ENCODE peak calls at places on chromosomes 13 and 19, in nine cellular contexts. O is epithelial cell of esophagus, J is PC-9, W is colonic mucosa, U is mammary epithelial cell, K is lower leg skin, X is pancreas, B is esophagus muscularis mucosa, Y is IMR-90. Q is an unnamed sample.

GRCh38 chr19:14542721-14543328 is 13.4 kb downstream of the TECR start:
- DNase-seq in O (peak; percentile 92), W (no peak), U (peak; percentile 64), X (no peak), J (peak; percentile 56), Y (no peak), B (no peak), K (no peak), Q (peak; percentile 30)

GRCh38 chr19:54518844-54519243 is 16.2 kb downstream of the LAIR2 start:
- DNase-seq in U (peak; percentile 9), J (no peak), W (no peak), K (no peak), O (peak; percentile 2), Y (no peak), X (no peak), B (no peak), Q (no peak)

GRCh38 chr13:71610876-71611275 is 256.1 kb downstream of the DACH1 start:
- DNase-seq in K (no peak), W (no peak), J (no peak), Y (no peak), X (no peak), U (no peak), O (no peak), B (no peak), Q (no peak)

GRCh38 chr19:8248348-8249328 is 39.5 kb downstream of the CERS4 start:
- DNase-seq in B (no peak), K (no peak), W (no peak), Y (no peak), J (no peak), U (no peak), O (no peak), X (no peak), Q (no peak)

GRCh38 chr19:21482863-21483276 is 22.5 kb upstream of the ZNF429 start:
- DNase-seq in O (peak; percentile 29), W (peak; percentile 45), U (no peak), B (no peak), K (peak; percentile 86), J (peak; percentile 30), X (peak; percentile 72), Y (no peak), Q (peak; percentile 6)

GRCh38 chr19:35357867-35358573 is at the start of gene FFAR3:
- DNase-seq in J (no peak), Y (peak; percentile 11), X (peak; percentile 67), U (no peak), W (no peak), O (no peak), K (peak; percentile 67), B (no peak), Q (peak; percentile 69)

GRCh38 chr19:42683917-42684513 is 56.3 kb downstream of the PSG3 start:
- DNase-seq in Y (peak; percentile 31), K (no peak), B (no peak), O (peak; percentile 41), W (no peak), J (no peak), U (peak; percentile 11), X (no peak), Q (peak; percentile 63)

GRCh38 chr19:40567750-40568494 is 8.8 kb upstream of the SHKBP1 start:
- DNase-seq in K (no peak), X (peak; percentile 40), J (no peak), W (no peak), B (no peak), U (no peak), Y (no peak), O (no peak), Q (no peak)

GRCh38 chr13:80235559-80236296 is 105.2 kb downstream of the SPRY2 start:
- DNase-seq in X (no peak), Y (no peak), J (peak; percentile 15), W (peak; percentile 58), O (peak; percentile 69), B (no peak), U (peak; percentile 20), K (no peak), Q (peak; percentile 63)

GRCh38 chr13:66811445-66811844 is 418.7 kb downstream of the PCDH9 start:
- DNase-seq in Y (no peak), O (no peak), X (no peak), K (no peak), U (no peak), J (no peak), B (no peak), W (no peak), Q (no peak)

GRCh38 chr19:46265217-46265828 is 31.5 kb upstream of the HIF3A start:
- DNase-seq in B (peak; percentile 96), U (peak; percentile 70), Y (peak; percentile 74), J (peak; percentile 77), W (peak; percentile 70), X (peak; percentile 43), K (no peak), O (peak; percentile 84), Q (peak; percentile 89)

GRCh38 chr19:36182612-36183454 is 30.6 kb upstream of the COX7A1 start:
- DNase-seq in X (no peak), Y (peak; percentile 77), O (peak; percentile 56), B (no peak), J (peak; percentile 29), K (no peak), U (no peak), W (no peak), Q (peak; percentile 48)

GRCh38 chr13:34833562-34834182 is 108.4 kb upstream of the NBEA start:
- DNase-seq in O (peak; percentile 58), Y (peak; percentile 2), J (no peak), U (peak; percentile 17), X (no peak), K (no peak), B (no peak), W (no peak), Q (peak; percentile 13)

GRCh38 chr19:33470686-33471085 is 50.9 kb downstream of the PEPD start:
- DNase-seq in K (peak; percentile 28), B (no peak), U (no peak), Y (no peak), X (no peak), W (no peak), O (no peak), J (no peak), Q (no peak)

GRCh38 chr13:31035162-31035951 is 102.9 kb downstream of the TEX26 start:
- DNase-seq in J (no peak), O (no peak), X (no peak), W (no peak), Y (peak; percentile 29), U (no peak), K (no peak), B (no peak), Q (no peak)

GRCh38 chr19:31350693-31351211 is 1.5 kb upstream of the TSHZ3 start:
- DNase-seq in U (peak; percentile 56), W (no peak), B (no peak), O (peak; percentile 70), J (no peak), Y (peak; percentile 56), K (no peak), X (peak; percentile 64), Q (peak; percentile 67)

GRCh38 chr13:59891053-59891452 is 272.7 kb downstream of the DIAPH3 start:
- DNase-seq in K (no peak), Y (no peak), U (peak; percentile 2), W (no peak), O (peak; percentile 35), J (no peak), X (no peak), B (no peak), Q (no peak)

GRCh38 chr13:92510416-92510815 is 716.2 kb upstream of the GPC6 start:
- DNase-seq in J (no peak), U (peak; percentile 34), X (no peak), K (no peak), O (peak; percentile 81), Y (peak; percentile 75), B (no peak), W (no peak), Q (peak; percentile 88)

GRCh38 chr19:15696654-15697194 is 23.8 kb downstream of the CYP4F12 start:
- DNase-seq in K (no peak), U (no peak), W (no peak), X (no peak), Y (no peak), O (no peak), J (no peak), B (no peak), Q (no peak)
- H3K4me3 ChIP-seq in K (no peak overlapping the region), U (no peak overlapping the region), W (no peak overlapping the region), X (no peak overlapping the region), Y (no peak overlapping the region), O (no peak overlapping the region), J (no peak overlapping the region), B (no peak overlapping the region), Q (no peak overlapping the region)

GRCh38 chr19:50222691-50223438 is 19.4 kb downstream of the MYH14 start:
- DNase-seq in K (no peak), U (no peak), X (no peak), W (no peak), O (no peak), J (no peak), Y (no peak), B (no peak), Q (no peak)
- TF ChIP-seq CTCF in K (no peak), U (no peak), X (no peak), W (no peak), O (no peak), J (no peak), Y (no peak), B (no peak), Q (no peak)

DNA sequence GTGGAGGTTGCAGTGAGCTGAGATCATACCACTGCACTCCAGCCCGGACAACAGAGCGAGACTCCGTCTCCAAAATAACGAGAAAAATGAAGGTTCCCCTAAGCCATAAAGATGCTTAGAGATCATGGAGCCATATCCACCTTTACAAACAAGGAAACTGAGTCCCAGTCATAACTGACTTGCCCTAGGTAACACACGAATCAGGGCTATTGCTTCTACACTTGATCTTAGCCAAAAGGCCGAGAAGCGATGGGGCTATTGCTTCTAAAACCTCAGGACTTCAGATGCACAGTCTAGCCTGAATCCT is 3.2 kb downstream of the DBP start:
- DNase-seq in Y (no peak), K (no peak), X (no peak), B (no peak), J (no peak), W (no peak), U (no peak), O (no peak), Q (no peak)
- H3K4me3 ChIP-seq in Y (peak overlapping the region; percentile 14), K (no peak overlapping the region), X (peak overlapping the region; percentile 84), B (peak overlapping the region; percentile 63), J (peak overlapping the region; percentile 74), W (no peak overlapping the region), U (no peak overlapping the region), O (peak overlapping the region; percentile 29), Q (peak overlapping the region; percentile 30)

DNA sequence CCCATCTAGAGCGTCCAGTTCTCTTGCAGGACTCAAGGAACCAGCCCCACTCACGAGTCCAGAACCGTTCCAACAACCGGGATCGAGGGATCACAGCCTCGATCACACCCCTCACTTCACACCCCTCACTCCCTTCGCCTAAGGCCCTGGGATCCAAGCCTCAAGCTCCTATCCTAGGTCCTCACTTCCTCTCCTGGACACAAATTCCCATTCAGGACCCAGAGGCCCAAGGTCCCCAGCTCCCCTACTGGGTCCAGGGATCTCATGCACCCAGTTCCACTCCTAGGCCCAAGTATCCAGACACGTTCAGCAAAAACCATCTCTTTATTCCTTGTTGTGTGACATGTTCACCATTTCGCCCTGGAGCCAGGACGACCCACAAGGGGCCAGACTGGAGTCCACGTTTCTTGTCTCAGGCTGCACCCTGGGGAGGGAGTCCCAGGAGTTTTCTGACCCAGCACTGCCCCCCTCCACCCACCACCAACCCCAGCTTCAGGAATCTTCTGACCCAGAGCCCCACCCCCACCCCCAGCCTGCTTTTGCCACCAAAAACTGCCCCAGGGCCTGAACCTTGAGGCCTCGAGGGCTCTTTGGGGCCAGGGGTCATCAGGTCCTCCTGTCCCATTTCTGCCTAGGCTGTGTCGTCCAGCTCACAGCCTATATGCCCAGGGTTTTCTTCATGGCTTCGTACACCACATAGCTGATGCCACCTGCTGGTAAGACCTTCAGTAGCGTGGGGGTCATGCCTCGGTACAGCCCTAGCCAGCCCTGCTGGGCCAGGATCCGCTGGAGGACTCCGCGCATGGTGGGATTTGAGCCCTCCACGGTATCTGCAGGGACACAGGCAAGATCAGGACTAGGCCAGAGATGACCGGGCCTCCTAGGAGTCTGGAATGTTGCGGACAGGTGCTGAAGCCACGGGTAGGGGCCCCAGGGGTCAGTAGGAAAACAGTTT is 1.4 kb upstream of the KHSRP start:
- DNase-seq in O (no peak), B (no peak), Y (no peak), U (no peak), W (no peak), X (no peak), K (peak; percentile 86), J (no peak), Q (no peak)
- TF ChIP-seq CTCF in O (no peak), B (no peak), Y (no peak), U (no peak), W (no peak), X (no peak), K (no peak), J (no peak), Q (no peak)

Q was measured in choroid plexus epithelial cell.